ENCODE peak calls at places on chromosomes 2 and 18, in nine cellular contexts. J is astrocyte; K is right lobe of liver; T is HepG2; Y is testis; M is heart right ventricle; P is brain microvascular endothelial cell; E is cardiac muscle cell; N is CD8-positive, alpha-beta T cell. A is an unnamed sample.

GRCh38 chr2:70516596-70516995 is 37.0 kb downstream of the TGFA start:
- DNase-seq in J (no peak), K (no peak), T (no peak), Y (no peak), M (no peak), P (no peak), E (no peak), N (no peak), A (peak)

GRCh38 chr18:36931116-36931515 is 102.2 kb downstream of the KIAA1328 start:
- DNase-seq in J (no peak), K (no peak), T (no peak), Y (no peak), M (no peak), P (no peak), E (no peak), N (no peak), A (no peak)

GRCh38 chr2:32783468-32783867 is 155.6 kb downstream of the TTC27 start:
- DNase-seq in J (no peak), K (no peak), T (no peak), Y (no peak), M (no peak), P (no peak), E (peak), N (no peak), A (no peak)

GRCh38 chr2:162063899-162064298 is 10.1 kb downstream of the DPP4 start:
- DNase-seq in J (no peak), K (no peak), T (no peak), Y (no peak), M (no peak), P (no peak), E (no peak), N (no peak), A (no peak)

GRCh38 chr2:23532311-23533013 is 147.5 kb downstream of the KLHL29 start:
- DNase-seq in J (no peak), K (no peak), T (no peak), Y (peak), M (no peak), P (no peak), E (no peak), N (peak), A (no peak)

GRCh38 chr2:37775908-37776250 is 104.4 kb upstream of the CDC42EP3 start:
- DNase-seq in J (peak), K (no peak), T (no peak), Y (peak), M (no peak), P (peak), E (peak), N (no peak), A (no peak)

GRCh38 chr2:237616373-237617304 is 10.7 kb upstream of the LRRFIP1 start:
- DNase-seq in J (peak), K (no peak), T (no peak), Y (no peak), M (no peak), P (peak), E (peak), N (no peak), A (no peak)

GRCh38 chr2:44358498-44358897 is 2.8 kb downstream of the PREPL start:
- DNase-seq in J (peak), K (no peak), T (no peak), Y (no peak), M (no peak), P (peak), E (peak), N (peak), A (no peak)

GRCh38 chr2:235951980-235952379 is 216.2 kb downstream of the GBX2 start:
- DNase-seq in J (peak), K (no peak), T (no peak), Y (no peak), M (no peak), P (peak), E (no peak), N (no peak), A (no peak)

GRCh38 chr2:111118455-111119003 is 2.2 kb upstream of the BCL2L11 start:
- DNase-seq in J (no peak), K (no peak), T (no peak), Y (no peak), M (peak), P (no peak), E (no peak), N (no peak), A (no peak)

GRCh38 chr2:4914551-4914950 is 777.6 kb upstream of the SOX11 start:
- DNase-seq in J (peak), K (no peak), T (no peak), Y (no peak), M (no peak), P (peak), E (peak), N (no peak), A (no peak)

GRCh38 chr2:144154205-144154604 is 365.7 kb downstream of the ZEB2 start:
- DNase-seq in J (no peak), K (no peak), T (no peak), Y (no peak), M (no peak), P (no peak), E (peak), N (no peak), A (no peak)

GRCh38 chr18:67109535-67109934 is 407.0 kb downstream of the DSEL start:
- DNase-seq in J (no peak), K (no peak), T (no peak), Y (no peak), M (no peak), P (no peak), E (no peak), N (no peak), A (no peak)

GRCh38 chr18:11089931-11090715 is 59.2 kb downstream of the PIEZO2 start:
- DNase-seq in J (no peak), K (no peak), T (no peak), Y (peak), M (no peak), P (no peak), E (no peak), N (no peak), A (no peak)

GRCh38 chr2:148582679-148583511 is 61.7 kb upstream of the EPC2 start:
- DNase-seq in J (no peak), K (no peak), T (no peak), Y (no peak), M (no peak), P (no peak), E (peak), N (no peak), A (no peak)

GRCh38 chr18:3268306-3268705 is 6.4 kb downstream of the MYL12B start:
- DNase-seq in J (no peak), K (no peak), T (no peak), Y (no peak), M (no peak), P (no peak), E (no peak), N (no peak), A (no peak)

GRCh38 chr18:9683418-9684396 is 24.4 kb upstream of the RAB31 start:
- DNase-seq in J (peak), K (no peak), T (peak), Y (peak), M (no peak), P (peak), E (peak), N (no peak), A (no peak)

GRCh38 chr2:231627384-231628156 is 34.9 kb downstream of the TEX44 start:
- DNase-seq in J (peak), K (no peak), T (no peak), Y (no peak), M (no peak), P (no peak), E (peak), N (no peak), A (no peak)

DNA sequence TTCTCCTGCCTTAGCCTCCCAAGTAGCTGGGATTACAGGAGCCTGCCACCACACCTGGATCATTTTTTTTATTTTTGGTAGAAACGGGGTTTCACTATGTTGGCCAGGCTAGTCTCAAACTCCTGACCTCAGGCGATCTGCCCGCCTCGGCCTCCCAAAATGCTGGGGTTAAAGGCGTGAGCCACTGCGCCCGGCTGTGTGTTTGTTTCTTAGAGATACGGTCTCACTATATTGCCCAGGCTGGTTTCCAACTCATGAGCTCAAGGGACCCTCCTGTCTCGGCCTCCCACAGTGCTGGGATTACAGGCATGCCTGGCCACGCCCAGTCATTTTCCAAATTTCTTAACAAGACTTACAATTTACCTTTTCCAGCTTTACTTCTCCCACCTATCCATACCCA is 940 bp upstream of the MRPL19 start:
- DNase-seq in J (no peak), K (no peak), T (no peak), Y (no peak), M (no peak), P (no peak), E (no peak), N (no peak), A (no peak)
- H3K4me3 ChIP-seq in J (no peak), K (no peak), T (no peak), Y (no peak), M (no peak), P (no peak), E (no peak), N (no peak), A (no peak)

DNA sequence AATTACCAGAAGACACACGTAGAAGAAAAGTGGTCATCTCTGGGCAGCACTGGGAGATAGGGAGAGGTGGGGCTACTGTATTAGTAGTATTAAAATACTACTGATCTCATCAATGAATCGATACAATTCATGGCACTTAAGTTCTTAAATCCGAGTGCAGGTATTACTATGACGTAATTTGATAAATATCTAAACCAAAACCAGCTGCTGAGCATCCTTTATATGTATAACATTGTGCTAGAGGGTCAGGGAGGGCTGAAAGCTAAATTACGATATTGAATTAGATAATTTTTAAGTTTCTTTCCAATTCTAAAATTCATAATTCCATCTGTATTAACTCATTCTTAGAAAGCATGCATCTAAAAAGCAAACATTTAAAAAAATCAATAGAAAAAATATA is 25.3 kb downstream of the DARS1 start:
- DNase-seq in J (no peak), K (no peak), T (no peak), Y (no peak), M (no peak), P (no peak), E (no peak), N (no peak), A (no peak)
- H3K27ac ChIP-seq in J (no peak), K (no peak), T (no peak), Y (no peak), M (peak), P (no peak), E (peak), N (no peak), A (no peak)

GRCh38 chr2:201257381-201257940 is 2.9 kb upstream of the CASP8 start:
- DNase-seq in J (no peak), K (no peak), T (no peak), Y (no peak), M (peak), P (no peak), E (no peak), N (peak), A (no peak)
- TF ChIP-seq CTCF in J (no peak), K (no peak), T (no peak), Y (no peak), M (no peak), P (no peak), E (peak), N (no peak), A (no peak)

DNA sequence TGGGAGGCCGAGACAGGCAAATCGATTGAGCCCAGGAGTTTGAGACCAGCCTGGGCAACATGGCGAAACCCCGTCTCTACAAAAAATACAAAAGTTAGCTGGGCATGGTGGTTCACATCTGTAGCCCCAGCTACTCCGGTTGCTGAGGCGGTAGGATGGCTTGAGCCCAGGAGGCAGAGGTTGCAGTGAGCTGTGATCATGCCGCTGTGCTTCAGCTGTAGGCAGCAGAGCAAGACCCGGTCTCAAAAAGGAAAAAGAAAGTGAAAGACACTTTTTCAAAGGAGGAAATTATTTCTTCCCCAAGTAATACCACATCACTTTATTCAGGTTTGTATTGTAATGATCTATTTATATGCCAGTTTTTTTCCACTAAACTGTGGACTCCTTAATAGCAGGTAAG is 35.7 kb upstream of the TAF4B start:
- DNase-seq in J (no peak), K (no peak), T (no peak), Y (no peak), M (no peak), P (no peak), E (no peak), N (peak), A (no peak)
- H3K4me3 ChIP-seq in J (no peak), K (no peak), T (no peak), Y (no peak), M (no peak), P (no peak), E (no peak), N (peak), A (no peak)

DNA sequence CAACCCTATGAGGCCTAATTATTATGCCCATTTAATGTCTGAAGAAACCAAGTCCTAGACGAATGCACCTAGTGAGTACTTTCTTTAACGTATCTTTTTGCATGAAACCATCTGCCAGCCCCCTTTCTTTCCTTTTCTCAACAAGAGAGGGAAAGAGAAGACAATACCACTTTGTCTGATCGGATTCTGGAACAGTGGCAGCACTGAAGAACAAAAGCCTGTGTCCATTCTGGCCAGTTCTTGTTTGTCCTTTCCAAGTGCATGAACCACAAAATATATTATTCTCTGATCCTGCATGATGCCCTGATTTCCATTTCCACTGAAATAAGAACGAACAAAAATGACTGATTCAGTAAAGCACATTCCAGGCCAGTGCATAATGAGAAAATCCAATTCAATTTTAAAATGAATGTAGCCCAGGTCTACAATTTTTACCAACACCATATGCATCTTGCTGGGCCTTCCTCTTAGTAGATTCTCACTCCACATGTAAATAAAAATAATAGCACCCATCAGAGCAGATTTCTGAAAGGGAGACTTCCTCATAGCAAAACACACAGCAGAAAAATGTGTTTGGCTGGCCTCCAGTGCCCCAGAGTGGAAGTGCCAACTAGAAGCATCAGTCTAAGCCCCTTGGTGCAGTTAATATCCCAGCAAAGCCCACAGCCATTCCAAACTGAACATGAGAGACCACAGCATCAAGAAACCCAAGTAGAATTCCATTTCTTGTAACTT is 422.6 kb upstream of the ID2 start:
- DNase-seq in J (no peak), K (no peak), T (no peak), Y (no peak), M (no peak), P (no peak), E (no peak), N (no peak), A (peak)
- H3K27ac ChIP-seq in J (no peak), K (no peak), T (no peak), Y (no peak), M (no peak), P (no peak), E (no peak), N (no peak), A (peak)

DNA sequence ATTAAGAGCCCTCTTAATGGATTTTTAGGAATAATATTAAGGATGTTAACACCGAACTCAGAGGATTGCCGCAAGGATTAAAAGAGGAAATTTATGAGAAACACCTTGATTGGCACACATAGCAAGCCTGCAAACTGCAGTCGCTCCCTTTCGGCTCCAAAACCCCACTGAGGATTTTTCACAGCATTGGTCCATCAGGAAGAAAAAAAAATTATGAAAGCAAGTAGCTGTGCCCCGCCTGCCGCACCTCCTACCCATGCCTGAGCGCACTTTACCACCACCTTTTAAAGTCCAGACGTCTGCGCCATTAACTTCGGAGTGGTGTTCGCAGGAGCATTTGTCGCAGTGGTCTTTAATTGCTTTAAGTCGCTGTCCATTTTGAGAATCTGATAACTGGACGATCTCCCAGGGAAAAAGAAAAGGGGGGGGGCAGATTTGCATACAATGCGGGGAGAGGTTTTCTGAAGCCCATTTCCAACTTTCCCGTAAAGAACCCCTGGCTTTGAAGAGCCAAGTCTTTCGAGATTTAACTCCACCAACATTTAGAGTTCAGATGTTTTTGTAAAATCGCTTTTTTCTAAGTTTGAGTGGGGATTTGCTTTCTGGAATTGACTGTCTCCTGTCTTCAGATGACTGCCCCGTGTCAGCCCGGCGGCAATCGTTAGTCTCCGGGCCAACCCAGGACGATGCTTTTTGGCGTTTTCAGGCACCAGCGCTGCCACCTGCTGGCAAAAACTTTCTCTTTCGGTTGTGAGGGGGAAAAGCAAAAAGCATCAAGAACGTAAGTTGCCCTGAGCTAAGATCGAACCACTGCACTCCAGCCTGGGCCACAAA is 914 bp upstream of the TRABD2A start:
- DNase-seq in J (peak), K (peak), T (peak), Y (peak), M (peak), P (peak), E (peak), N (peak), A (peak)
- TF ChIP-seq CTCF in J (peak), K (peak), T (peak), Y (peak), M (peak), P (peak), E (peak), N (peak), A (peak)